ENCODE peak calls at places on chromosomes 6 and 20, in four cellular contexts. X is fibroblast of mammary gland, P is K562, T is bronchial epithelial cell. F is an unnamed sample.

GRCh38 chr20:52540489-52540888 is 348.9 kb upstream of the ZFP64 start:
- DNase-seq in X (no peak), P (no peak), T (no peak), F (no peak)

GRCh38 chr6:27839303-27840081 is 72.7 kb downstream of the OR2B2 start:
- DNase-seq in X (peak), P (no peak), T (peak), F (peak)

GRCh38 chr6:167550936-167551633 is 226.2 kb downstream of the TTLL2 start:
- DNase-seq in X (no peak), P (no peak), T (no peak), F (peak)

GRCh38 chr6:140393665-140394064 is 1019.2 kb upstream of the CITED2 start:
- DNase-seq in X (peak), P (no peak), T (peak), F (no peak)

GRCh38 chr20:44173116-44173515 is 13.9 kb downstream of the JPH2 start:
- DNase-seq in X (no peak), P (no peak), T (no peak), F (no peak)

GRCh38 chr6:154732824-154733609 is at the start of gene SCAF8:
- DNase-seq in X (peak), P (peak), T (peak), F (peak)

GRCh38 chr6:108115598-108116058 is 41.1 kb upstream of the OSTM1 start:
- DNase-seq in X (peak), P (peak), T (no peak), F (no peak)

GRCh38 chr6:2021713-2022125 is 223.7 kb downstream of the GMDS start:
- DNase-seq in X (peak), P (no peak), T (peak), F (peak)

GRCh38 chr6:37435373-37435772 is 2.4 kb downstream of the CMTR1 start:
- DNase-seq in X (peak), P (no peak), T (no peak), F (no peak)

GRCh38 chr6:4180653-4181255 is 45.4 kb upstream of the ECI2 start:
- DNase-seq in X (peak), P (peak), T (peak), F (peak)

GRCh38 chr6:117477988-117478852 is 4.3 kb upstream of the DCBLD1 start:
- DNase-seq in X (peak), P (peak), T (peak), F (no peak)

GRCh38 chr20:32538526-32538918 is 46.6 kb downstream of the NOL4L start:
- DNase-seq in X (no peak), P (no peak), T (no peak), F (no peak)

GRCh38 chr6:16301511-16301910 is 63.1 kb downstream of the GMPR start:
- DNase-seq in X (no peak), P (no peak), T (no peak), F (no peak)

GRCh38 chr20:48923149-48923718 is 1.7 kb downstream of the ARFGEF2 start:
- DNase-seq in X (no peak), P (no peak), T (no peak), F (no peak)

GRCh38 chr6:150293423-150294280 is 75.2 kb upstream of the IYD start:
- DNase-seq in X (peak), P (no peak), T (peak), F (peak)

GRCh38 chr6:135850882-135851281 is 619 bp upstream of the PDE7B start:
- DNase-seq in X (no peak), P (no peak), T (no peak), F (no peak)
- TF ChIP-seq CTCF in X (no peak), P (no peak), T (no peak), F (no peak)

GRCh38 chr6:29705389-29706231 is 17.6 kb upstream of the HLA-F start:
- DNase-seq in X (peak), P (no peak), T (peak), F (peak)
- TF ChIP-seq CTCF in X (peak), P (peak), T (peak), F (peak)

DNA sequence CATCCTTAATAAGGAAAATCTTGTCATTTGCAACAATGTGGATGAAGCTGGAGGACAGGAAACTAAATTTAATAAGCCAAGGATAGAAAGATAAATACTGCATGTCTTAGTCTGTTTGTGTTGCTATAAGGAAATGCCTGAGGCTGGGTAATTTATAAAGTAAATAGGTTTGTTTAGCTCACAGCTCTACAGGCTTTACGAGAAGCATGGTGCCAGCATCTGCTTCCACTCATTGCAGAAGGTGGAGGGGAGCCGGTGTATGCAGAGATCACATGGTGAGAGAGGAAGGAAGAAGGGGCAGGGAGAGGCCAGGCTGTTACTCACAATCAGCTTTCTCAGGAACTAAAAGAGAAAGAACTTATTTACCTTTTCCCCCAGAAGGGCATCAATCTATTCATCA is 118.9 kb upstream of the SMLR1 start:
- DNase-seq in X (no peak), P (no peak), T (peak), F (no peak)
- TF ChIP-seq CTCF in X (no peak), P (no peak), T (no peak), F (no peak)

GRCh38 chr6:151763303-151763702 is 44.2 kb upstream of the ESR1 start:
- DNase-seq in X (peak), P (peak), T (peak), F (peak)
- TF ChIP-seq CTCF in X (peak), P (peak), T (no peak), F (peak)

GRCh38 chr6:112640895-112641294 is 293.8 kb downstream of the RFPL4B start:
- DNase-seq in X (peak), P (no peak), T (no peak), F (peak)

GRCh38 chr6:112636650-112637260 is 289.6 kb downstream of the RFPL4B start:
- DNase-seq in X (peak), P (no peak), T (peak), F (peak)

DNA sequence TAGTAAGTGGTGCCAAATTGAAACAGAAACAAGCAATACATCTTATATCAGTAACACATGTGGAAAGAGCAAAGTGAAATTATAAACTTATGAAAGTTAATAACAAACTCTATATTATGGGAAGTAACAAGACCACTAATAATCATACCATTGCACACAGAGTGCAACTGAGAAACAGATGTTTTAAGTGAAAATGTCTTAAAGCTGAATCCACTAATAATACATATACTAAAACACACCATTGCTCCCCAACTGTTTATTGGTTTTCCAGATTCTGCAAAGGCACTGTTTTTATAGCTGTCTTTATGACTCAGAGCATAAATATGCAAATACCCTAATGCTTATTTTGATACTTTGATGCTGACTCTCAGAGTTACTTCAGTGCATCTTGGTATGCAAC is 292.3 kb downstream of the RFPL4B start:
- DNase-seq in X (peak), P (no peak), T (no peak), F (peak)
- TF ChIP-seq CTCF in X (no peak), P (no peak), T (no peak), F (no peak)

DNA sequence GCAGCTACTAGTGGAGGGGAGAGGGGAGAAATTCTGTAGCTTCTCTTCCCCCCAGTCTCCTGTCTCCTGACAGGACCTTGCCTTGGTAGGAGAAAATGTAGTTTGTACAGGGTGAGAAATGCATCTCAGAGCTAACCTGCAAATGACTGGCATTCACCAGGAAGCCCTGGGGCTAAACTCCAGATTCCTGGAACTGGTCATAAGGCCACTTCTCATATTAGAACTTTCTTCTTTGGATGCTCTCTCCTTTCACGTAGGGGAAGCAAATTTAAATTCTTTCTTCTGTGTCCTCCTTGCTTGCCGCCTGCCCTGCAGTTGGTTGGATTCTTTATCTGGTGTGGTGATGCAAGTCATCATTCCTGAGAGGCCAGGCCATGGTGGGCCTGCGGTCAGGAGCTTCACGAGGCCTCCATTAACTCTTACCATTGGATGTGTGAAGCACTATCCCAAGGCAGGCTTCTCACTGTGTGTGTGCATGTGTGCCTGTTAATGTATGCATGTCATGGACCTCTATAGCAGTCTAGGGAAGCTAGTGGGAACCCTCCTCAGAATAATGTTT is 182.0 kb downstream of the PHF3 start:
- DNase-seq in X (no peak), P (no peak), T (no peak), F (no peak)
- TF ChIP-seq CTCF in X (no peak), P (no peak), T (no peak), F (no peak)

F was measured in astrocyte of the spinal cord.